ENCODE peak calls at places on chromosomes 1 and 21, in seven cellular contexts. One of them, this sample, is unnamed.

GRCh38 chr1:49576327-49576901 is 447.3 kb downstream of the AGBL4 start:
- DNase-seq in IMR-90: no peak
- DNase-seq in heart right ventricle: no peak
- DNase-seq in lung: no peak
- DNase-seq in DND-41: no peak
- DNase-seq in cardiac muscle cell: no peak
- DNase-seq in uterus: no peak
- DNase-seq in this sample: no peak

GRCh38 chr1:10057305-10057704 is 24.5 kb downstream of the UBE4B start:
- DNase-seq in IMR-90: peak; percentile 48
- DNase-seq in cardiac muscle cell: no peak
- DNase-seq in lung: no peak
- DNase-seq in DND-41: no peak
- DNase-seq in uterus: peak; percentile 54
- DNase-seq in heart right ventricle: no peak
- DNase-seq in this sample: no peak

GRCh38 chr1:72062584-72062983 is 219.8 kb downstream of the NEGR1 start:
- DNase-seq in heart right ventricle: no peak
- DNase-seq in cardiac muscle cell: peak; percentile 26
- DNase-seq in DND-41: no peak
- DNase-seq in lung: no peak
- DNase-seq in IMR-90: peak; percentile 17
- DNase-seq in uterus: no peak
- DNase-seq in this sample: no peak

GRCh38 chr1:3456964-3457909 is 2.8 kb downstream of the ARHGEF16 start:
- DNase-seq in uterus: no peak
- DNase-seq in cardiac muscle cell: no peak
- DNase-seq in IMR-90: no peak
- DNase-seq in DND-41: no peak
- DNase-seq in lung: no peak
- DNase-seq in heart right ventricle: no peak
- DNase-seq in this sample: peak; percentile 75

GRCh38 chr1:170355267-170355801 is 176.6 kb upstream of the GORAB start:
- DNase-seq in DND-41: no peak
- DNase-seq in cardiac muscle cell: no peak
- DNase-seq in lung: no peak
- DNase-seq in uterus: no peak
- DNase-seq in IMR-90: no peak
- DNase-seq in heart right ventricle: no peak
- DNase-seq in this sample: no peak

GRCh38 chr1:55622071-55622470 is 406.9 kb upstream of the USP24 start:
- DNase-seq in IMR-90: no peak
- DNase-seq in uterus: no peak
- DNase-seq in DND-41: no peak
- DNase-seq in cardiac muscle cell: no peak
- DNase-seq in heart right ventricle: no peak
- DNase-seq in lung: no peak
- DNase-seq in this sample: no peak

GRCh38 chr1:208077232-208077751 is 166.4 kb upstream of the CD34 start:
- DNase-seq in DND-41: no peak
- DNase-seq in lung: no peak
- DNase-seq in heart right ventricle: no peak
- DNase-seq in IMR-90: no peak
- DNase-seq in cardiac muscle cell: no peak
- DNase-seq in uterus: no peak
- DNase-seq in this sample: no peak

GRCh38 chr1:167532375-167532774 is 14.0 kb upstream of the CD247 start:
- DNase-seq in uterus: no peak
- DNase-seq in cardiac muscle cell: no peak
- DNase-seq in IMR-90: no peak
- DNase-seq in DND-41: no peak
- DNase-seq in lung: no peak
- DNase-seq in heart right ventricle: no peak
- DNase-seq in this sample: no peak

GRCh38 chr1:185565314-185565713 is 168.9 kb upstream of the HMCN1 start:
- DNase-seq in DND-41: no peak
- DNase-seq in heart right ventricle: no peak
- DNase-seq in IMR-90: peak; percentile 70
- DNase-seq in uterus: no peak
- DNase-seq in cardiac muscle cell: peak; percentile 49
- DNase-seq in lung: no peak
- DNase-seq in this sample: no peak

GRCh38 chr1:12658531-12659453 is 14.9 kb downstream of the AADACL4 start:
- DNase-seq in lung: peak; percentile 78
- DNase-seq in uterus: peak; percentile 72
- DNase-seq in IMR-90: peak; percentile 76
- DNase-seq in DND-41: peak; percentile 70
- DNase-seq in heart right ventricle: peak; percentile 56
- DNase-seq in cardiac muscle cell: peak; percentile 74
- DNase-seq in this sample: no peak

GRCh38 chr21:34989337-34990151 is 59.6 kb downstream of the RUNX1 start:
- DNase-seq in lung: no peak
- DNase-seq in uterus: no peak
- DNase-seq in DND-41: no peak
- DNase-seq in cardiac muscle cell: no peak
- DNase-seq in IMR-90: no peak
- DNase-seq in heart right ventricle: no peak
- DNase-seq in this sample: no peak

GRCh38 chr1:27773732-27774445 is 870 bp downstream of the STX12 start:
- DNase-seq in lung: no peak
- DNase-seq in cardiac muscle cell: no peak
- DNase-seq in uterus: no peak
- DNase-seq in DND-41: no peak
- DNase-seq in IMR-90: peak; percentile 62
- DNase-seq in heart right ventricle: no peak
- DNase-seq in this sample: no peak

GRCh38 chr1:27770293-27770830 is 2.7 kb upstream of the STX12 start:
- DNase-seq in heart right ventricle: no peak
- DNase-seq in IMR-90: no peak
- DNase-seq in cardiac muscle cell: no peak
- DNase-seq in DND-41: no peak
- DNase-seq in uterus: no peak
- DNase-seq in lung: no peak
- DNase-seq in this sample: no peak

GRCh38 chr1:27772581-27772931 is 463 bp upstream of the STX12 start:
- DNase-seq in DND-41: no peak
- DNase-seq in heart right ventricle: no peak
- DNase-seq in cardiac muscle cell: no peak
- DNase-seq in IMR-90: no peak
- DNase-seq in lung: no peak
- DNase-seq in uterus: no peak
- DNase-seq in this sample: no peak

GRCh38 chr1:27772932-27773731 is at the start of gene STX12:
- DNase-seq in IMR-90: peak; percentile 100
- DNase-seq in lung: peak; percentile 99
- DNase-seq in heart right ventricle: peak; percentile 99
- DNase-seq in cardiac muscle cell: peak; percentile 98
- DNase-seq in uterus: peak; percentile 100
- DNase-seq in DND-41: peak; percentile 99
- DNase-seq in this sample: peak; percentile 99

DNA sequence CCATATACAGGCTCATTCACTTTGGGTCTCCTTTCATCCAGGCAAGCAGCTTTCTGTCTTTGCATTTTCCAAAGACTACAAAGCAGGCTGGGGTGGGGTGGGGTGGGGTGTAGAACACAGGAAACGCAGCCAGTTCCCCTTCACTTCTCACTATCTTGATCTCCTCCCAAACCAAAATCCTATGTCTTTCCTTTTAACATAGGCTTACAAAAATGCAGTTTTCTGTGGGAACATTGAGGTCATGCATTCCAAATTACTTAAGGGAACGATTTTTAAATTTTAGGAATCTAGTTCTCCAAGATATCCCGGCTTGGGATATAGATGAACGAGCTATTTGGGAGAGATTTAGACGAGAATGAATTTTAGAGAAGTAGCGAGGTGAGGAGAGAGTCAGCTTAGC is 948 bp upstream of the STX12 start:
- DNase-seq in lung: no peak
- DNase-seq in cardiac muscle cell: no peak
- DNase-seq in uterus: no peak
- DNase-seq in IMR-90: no peak
- DNase-seq in DND-41: no peak
- DNase-seq in heart right ventricle: no peak
- DNase-seq in this sample: no peak
- H3K4me3 ChIP-seq in lung: no peak overlapping the region
- H3K4me3 ChIP-seq in cardiac muscle cell: no peak overlapping the region
- H3K4me3 ChIP-seq in uterus: peak overlapping the region; percentile 84
- H3K4me3 ChIP-seq in IMR-90: peak overlapping the region; percentile 40
- H3K4me3 ChIP-seq in DND-41: peak overlapping the region; percentile 87
- H3K4me3 ChIP-seq in heart right ventricle: peak overlapping the region; percentile 100
- H3K4me3 ChIP-seq in this sample: peak overlapping the region; percentile 99

GRCh38 chr1:108192581-108192980 is 7.6 kb downstream of the SLC25A24 start:
- DNase-seq in DND-41: no peak
- DNase-seq in IMR-90: no peak
- DNase-seq in heart right ventricle: no peak
- DNase-seq in uterus: no peak
- DNase-seq in lung: no peak
- DNase-seq in cardiac muscle cell: no peak
- DNase-seq in this sample: no peak

GRCh38 chr1:108194051-108194450 is 6.1 kb downstream of the SLC25A24 start:
- DNase-seq in cardiac muscle cell: no peak
- DNase-seq in IMR-90: no peak
- DNase-seq in lung: no peak
- DNase-seq in uterus: no peak
- DNase-seq in heart right ventricle: no peak
- DNase-seq in DND-41: no peak
- DNase-seq in this sample: no peak

GRCh38 chr1:108190001-108190634 is 10.0 kb downstream of the SLC25A24 start:
- DNase-seq in DND-41: no peak
- DNase-seq in heart right ventricle: no peak
- DNase-seq in lung: no peak
- DNase-seq in uterus: no peak
- DNase-seq in cardiac muscle cell: no peak
- DNase-seq in IMR-90: no peak
- DNase-seq in this sample: no peak

GRCh38 chr1:108190686-108191416 is 9.3 kb downstream of the SLC25A24 start:
- DNase-seq in IMR-90: no peak
- DNase-seq in DND-41: no peak
- DNase-seq in heart right ventricle: no peak
- DNase-seq in lung: peak; percentile 46
- DNase-seq in cardiac muscle cell: no peak
- DNase-seq in uterus: no peak
- DNase-seq in this sample: no peak

GRCh38 chr1:108193333-108193732 is 6.8 kb downstream of the SLC25A24 start:
- DNase-seq in cardiac muscle cell: no peak
- DNase-seq in IMR-90: no peak
- DNase-seq in heart right ventricle: no peak
- DNase-seq in uterus: no peak
- DNase-seq in lung: no peak
- DNase-seq in DND-41: no peak
- DNase-seq in this sample: no peak
- H3K9me3 ChIP-seq in cardiac muscle cell: no peaks in the 10 kb centered on the region
- H3K9me3 ChIP-seq in IMR-90: no peaks in the 10 kb centered on the region
- H3K9me3 ChIP-seq in heart right ventricle: no peaks in the 10 kb centered on the region
- H3K9me3 ChIP-seq in uterus: no peaks in the 10 kb centered on the region
- H3K9me3 ChIP-seq in lung: no peaks in the 10 kb centered on the region
- H3K9me3 ChIP-seq in DND-41: no peaks in the 10 kb centered on the region
- H3K9me3 ChIP-seq in this sample: no peaks in the 10 kb centered on the region

GRCh38 chr21:31136891-31137290 is 98.6 kb upstream of the KRTAP19-8 start:
- DNase-seq in lung: no peak
- DNase-seq in DND-41: no peak
- DNase-seq in uterus: peak; percentile 55
- DNase-seq in cardiac muscle cell: no peak
- DNase-seq in heart right ventricle: no peak
- DNase-seq in IMR-90: peak; percentile 74
- DNase-seq in this sample: no peak
- TF ChIP-seq CTCF in lung: no peak
- TF ChIP-seq CTCF in DND-41: no peak
- TF ChIP-seq CTCF in uterus: no peak
- TF ChIP-seq CTCF in cardiac muscle cell: peak; percentile 24
- TF ChIP-seq CTCF in heart right ventricle: no peak
- TF ChIP-seq CTCF in IMR-90: no peak
- TF ChIP-seq CTCF in this sample: no peak

DNA sequence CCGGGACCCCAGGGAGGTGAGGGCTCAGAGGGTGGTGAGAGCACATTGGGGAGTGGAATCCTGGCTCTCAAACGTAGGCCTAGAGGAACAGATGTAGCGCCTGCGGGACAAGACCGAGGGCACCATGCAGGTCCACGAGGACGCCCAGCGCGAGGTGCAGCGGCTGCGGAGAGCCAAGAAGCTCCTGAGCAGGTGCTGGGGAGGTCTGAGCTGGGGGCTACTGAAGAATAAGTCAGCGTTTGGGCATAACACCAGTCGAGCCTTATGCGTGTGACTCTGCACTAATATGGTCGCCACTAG is 2.6 kb upstream of the NBPF3 start:
- DNase-seq in uterus: no peak
- DNase-seq in lung: no peak
- DNase-seq in cardiac muscle cell: no peak
- DNase-seq in heart right ventricle: no peak
- DNase-seq in IMR-90: no peak
- DNase-seq in DND-41: no peak
- DNase-seq in this sample: no peak
- H3K4me3 ChIP-seq in uterus: no peak overlapping the region
- H3K4me3 ChIP-seq in lung: no peak overlapping the region
- H3K4me3 ChIP-seq in cardiac muscle cell: no peak overlapping the region
- H3K4me3 ChIP-seq in heart right ventricle: peak overlapping the region; percentile 49
- H3K4me3 ChIP-seq in IMR-90: no peak overlapping the region
- H3K4me3 ChIP-seq in DND-41: no peak overlapping the region
- H3K4me3 ChIP-seq in this sample: peak overlapping the region; percentile 46

GRCh38 chr1:175914115-175914514 is 170.7 kb upstream of the TNR start:
- DNase-seq in uterus: no peak
- DNase-seq in cardiac muscle cell: no peak
- DNase-seq in lung: no peak
- DNase-seq in heart right ventricle: no peak
- DNase-seq in DND-41: no peak
- DNase-seq in IMR-90: no peak
- DNase-seq in this sample: no peak
- H3K9me3 ChIP-seq in uterus: peaks cover 16% of the 10 kb centered on the region
- H3K9me3 ChIP-seq in cardiac muscle cell: no peaks in the 10 kb centered on the region
- H3K9me3 ChIP-seq in lung: peaks cover 9% of the 10 kb centered on the region
- H3K9me3 ChIP-seq in heart right ventricle: peaks cover 7% of the 10 kb centered on the region
- H3K9me3 ChIP-seq in DND-41: peaks cover 20% of the 10 kb centered on the region
- H3K9me3 ChIP-seq in IMR-90: peaks cover 9% of the 10 kb centered on the region
- H3K9me3 ChIP-seq in this sample: peaks cover 15% of the 10 kb centered on the region